ENCODE peak calls at places on chromosomes 7 and 10, in ten cellular contexts. I is stimulated activated CD4-positive, alpha-beta T cell treated with anti-CD3 and anti-CD28 coated beads, Interleukin-2, amount 100 ng/mL, for 48 hours; X is head of caudate nucleus; C is hypothalamus; A is fibroblast of the aortic adventitia; Z is lung; W is neural progenitor cell; Q is activated naive CD4-positive, alpha-beta T cell treated with Interleukin-2 at 50 U/mL for 16 hours; R is EL; Y is HL-60. U is an unnamed sample.
A peak's percentile ranks its signal among the peaks of the same experiment; 100 is the strongest.

GRCh38 chr7:97732567-97733275 is 835 bp downstream of the TAC1 start:
- DNase-seq in R (no peak), Q (no peak), C (no peak), W (peak; percentile 45), X (no peak), Y (no peak), A (peak; percentile 1), I (no peak), Z (no peak), U (no peak)

GRCh38 chr7:19122018-19122588 is 4.7 kb upstream of the TWIST1 start:
- DNase-seq in Z (no peak), C (no peak), W (peak; percentile 69), A (peak; percentile 74), I (no peak), Q (no peak), R (peak; percentile 65), X (no peak), Y (no peak), U (no peak)

GRCh38 chr7:6590645-6591110 is 857 bp downstream of the INTS15 start:
- DNase-seq in Q (no peak), R (no peak), X (no peak), A (peak; percentile 27), Y (no peak), W (peak; percentile 70), I (no peak), C (no peak), Z (no peak), U (no peak)

GRCh38 chr10:69439813-69440506 is 11.3 kb upstream of the TSPAN15 start:
- DNase-seq in A (peak; percentile 25), R (peak; percentile 66), Y (peak; percentile 89), I (no peak), W (peak; percentile 16), Q (no peak), X (no peak), Z (peak; percentile 74), C (no peak), U (no peak)

GRCh38 chr10:70679498-70679897 is 7.2 kb downstream of the ADAMTS14 start:
- DNase-seq in W (no peak), Z (no peak), I (no peak), R (peak; percentile 81), Q (no peak), C (no peak), Y (no peak), X (no peak), A (peak; percentile 91), U (no peak)

GRCh38 chr10:79044036-79044664 is 24.6 kb upstream of the ZMIZ1 start:
- DNase-seq in R (no peak), Y (no peak), W (no peak), Q (no peak), A (no peak), X (no peak), Z (no peak), C (no peak), I (no peak), U (no peak)

GRCh38 chr10:3235996-3236510 is 63.5 kb upstream of the PITRM1 start:
- DNase-seq in I (no peak), W (no peak), R (no peak), Z (no peak), Q (no peak), C (no peak), Y (no peak), A (no peak), X (no peak), U (no peak)

GRCh38 chr10:21399392-21400015 is 126.0 kb downstream of the SKIDA1 start:
- DNase-seq in Q (no peak), A (peak; percentile 89), I (no peak), C (no peak), Y (no peak), W (no peak), X (no peak), R (peak; percentile 96), Z (no peak), U (no peak)

GRCh38 chr10:127945335-127945734 is 38.4 kb downstream of the PTPRE start:
- DNase-seq in Q (no peak), X (no peak), Z (peak; percentile 44), Y (peak; percentile 82), I (peak; percentile 9), R (peak; percentile 70), C (no peak), W (no peak), A (peak; percentile 20), U (no peak)

GRCh38 chr7:76220185-76221057 is 18.7 kb downstream of the SRRM3 start:
- DNase-seq in A (peak; percentile 71), I (no peak), W (peak; percentile 81), Z (no peak), Q (no peak), C (peak; percentile 34), Y (peak; percentile 36), R (peak; percentile 48), X (peak; percentile 39), U (no peak)

GRCh38 chr10:124222298-124223000 is 129.1 kb upstream of the CHST15 start:
- DNase-seq in Z (no peak), W (no peak), A (no peak), Y (no peak), I (no peak), Q (no peak), X (no peak), R (no peak), C (no peak), U (no peak)

GRCh38 chr10:71390435-71390820 is 6.3 kb upstream of the CDH23 start:
- DNase-seq in W (no peak), Y (no peak), Z (no peak), C (peak; percentile 50), A (no peak), R (no peak), I (no peak), X (peak; percentile 69), Q (no peak), U (no peak)

GRCh38 chr10:30877111-30877510 is 154.6 kb downstream of the ZNF438 start:
- DNase-seq in I (no peak), X (no peak), R (peak; percentile 12), A (no peak), C (no peak), Q (no peak), Z (no peak), W (no peak), Y (no peak), U (no peak)

GRCh38 chr7:27186450-27187157 is 1.6 kb upstream of the HOXA11 start:
- DNase-seq in W (no peak), C (no peak), Q (no peak), R (peak; percentile 56), A (no peak), Y (no peak), Z (no peak), X (no peak), I (no peak), U (no peak)

GRCh38 chr10:78776746-78777145 is 292.0 kb upstream of the ZMIZ1 start:
- DNase-seq in Q (no peak), Z (no peak), X (peak; percentile 4), A (no peak), W (no peak), C (no peak), Y (no peak), R (no peak), I (no peak), U (no peak)

GRCh38 chr10:102534333-102534732 is 30.6 kb downstream of the SUFU start:
- DNase-seq in Q (no peak), C (no peak), W (no peak), R (no peak), Y (peak; percentile 34), I (no peak), Z (no peak), X (no peak), A (no peak), U (no peak)

GRCh38 chr7:112880786-112881418 is 90.7 kb upstream of the TMEM168 start:
- DNase-seq in Y (no peak), I (no peak), A (no peak), R (no peak), X (no peak), Z (no peak), Q (no peak), C (no peak), W (no peak), U (no peak)

GRCh38 chr7:105531797-105532671 is at the start of gene RINT1:
- DNase-seq in X (peak; percentile 93), Y (peak; percentile 96), Q (peak; percentile 91), C (peak; percentile 92), W (peak; percentile 95), R (peak; percentile 89), I (peak; percentile 91), A (peak; percentile 89), Z (peak; percentile 92), U (peak; percentile 77)

GRCh38 chr10:29377333-29377961 is 88.6 kb downstream of the LYZL1 start:
- DNase-seq in Q (no peak), X (no peak), Y (no peak), A (peak; percentile 60), W (peak; percentile 29), R (peak; percentile 20), Z (no peak), I (no peak), C (no peak), U (no peak)